ENCODE peak calls at places on chromosomes 12 and 14, in seven cellular contexts. H, Q, D, Z, T, G and U are unnamed samples.

GRCh38 chr12:111792155-111792876 is 25.6 kb downstream of the ALDH2 start:
- DNase-seq in T (peak), Z (no peak), D (no peak), Q (peak), H (no peak), G (no peak), U (peak)

GRCh38 chr14:100824156-100824555 is 1.8 kb upstream of the MEG3 start:
- DNase-seq in T (peak), H (no peak), Q (peak), Z (peak), G (no peak), D (no peak), U (peak)

GRCh38 chr12:10364839-10365681 is 24.8 kb downstream of the KLRK1 start:
- DNase-seq in T (peak), D (peak), H (peak), G (peak), Z (peak), Q (peak), U (peak)

GRCh38 chr12:85358715-85359114 is 78.7 kb downstream of the ALX1 start:
- DNase-seq in D (no peak), G (no peak), Q (no peak), T (no peak), Z (no peak), H (no peak), U (no peak)

GRCh38 chr12:53795927-53796326 is 44.1 kb upstream of the CISTR start:
- DNase-seq in Z (no peak), D (no peak), T (no peak), H (no peak), G (no peak), Q (no peak), U (no peak)

GRCh38 chr12:124683330-124683662 is 115.9 kb upstream of the NCOR2 start:
- DNase-seq in Q (no peak), D (no peak), Z (no peak), G (no peak), H (no peak), T (peak), U (peak)

GRCh38 chr12:4210158-4210557 is 63.4 kb upstream of the CCND2 start:
- DNase-seq in D (no peak), H (no peak), T (no peak), Q (no peak), G (no peak), Z (no peak), U (no peak)

GRCh38 chr12:108103517-108103916 is 25.6 kb upstream of the WSCD2 start:
- DNase-seq in H (no peak), T (no peak), Z (no peak), G (no peak), Q (no peak), D (no peak), U (no peak)

GRCh38 chr12:124952801-124953200 is 36.1 kb downstream of the DHX37 start:
- DNase-seq in Z (no peak), G (no peak), H (no peak), Q (no peak), T (peak), D (no peak), U (peak)

GRCh38 chr14:99357151-99357550 is 85.2 kb upstream of the BCL11B start:
- DNase-seq in Q (no peak), Z (no peak), G (no peak), T (no peak), H (no peak), D (no peak), U (no peak)

GRCh38 chr12:59113831-59114273 is 193.5 kb upstream of the LRIG3 start:
- DNase-seq in G (peak), Z (peak), H (peak), Q (peak), T (peak), D (peak), U (peak)

GRCh38 chr14:56199095-56199975 is 81.1 kb downstream of the PELI2 start:
- DNase-seq in T (peak), G (no peak), D (no peak), Q (no peak), Z (peak), H (no peak), U (peak)

GRCh38 chr12:106276032-106276728 is 26.4 kb upstream of the TCP11L2 start:
- DNase-seq in D (peak), Q (no peak), H (no peak), Z (no peak), T (no peak), G (no peak), U (no peak)

GRCh38 chr14:20613094-20614037 is 22.2 kb upstream of the RNASE12 start:
- DNase-seq in H (peak), Z (peak), Q (peak), G (peak), T (peak), D (peak), U (peak)

GRCh38 chr12:46108721-46109120 is 118.3 kb upstream of the SCAF11 start:
- DNase-seq in D (peak), Z (no peak), H (no peak), T (no peak), Q (no peak), G (no peak), U (no peak)

GRCh38 chr14:49935526-49935925 is 42.6 kb downstream of the ARF6 start:
- DNase-seq in T (no peak), Q (no peak), G (no peak), D (no peak), H (no peak), Z (no peak), U (no peak)